ENCODE peak calls at places on chromosome 18, in five cellular contexts. N is cardiac fibroblast, W is bronchial epithelial cell, D is activated B cell treated with CpG ODN at 0.5 μM for 24 hours, G is thyroid gland. H is an unnamed sample.

GRCh38 chr18:41372266-41372665 is 582.8 kb upstream of the PIK3C3 start:
- DNase-seq in N (no peak), W (no peak), D (no peak), G (no peak), H (no peak)

GRCh38 chr18:58541137-58541788 is 87.6 kb downstream of the ALPK2 start:
- DNase-seq in N (peak; percentile 44), W (peak; percentile 43), D (no peak), G (no peak), H (no peak)

GRCh38 chr18:68837665-68838390 is 39.9 kb downstream of the CCDC102B start:
- DNase-seq in N (peak; percentile 69), W (no peak), D (no peak), G (no peak), H (no peak)

GRCh38 chr18:7974200-7974874 is 407.2 kb downstream of the PTPRM start:
- DNase-seq in N (no peak), W (no peak), D (no peak), G (no peak), H (no peak)

GRCh38 chr18:32549248-32549842 is 78.7 kb upstream of the GAREM1 start:
- DNase-seq in N (peak; percentile 65), W (peak; percentile 48), D (no peak), G (peak; percentile 60), H (peak; percentile 29)

GRCh38 chr18:21453512-21453862 is 147.0 kb downstream of the ESCO1 start:
- DNase-seq in N (no peak), W (no peak), D (no peak), G (no peak), H (no peak)

GRCh38 chr18:3012306-3012919 is 531 bp downstream of the LPIN2 start:
- DNase-seq in N (peak; percentile 32), W (no peak), D (no peak), G (peak; percentile 39), H (peak; percentile 51)

GRCh38 chr18:7813131-7813530 is 246.0 kb downstream of the PTPRM start:
- DNase-seq in N (no peak), W (no peak), D (no peak), G (no peak), H (no peak)

GRCh38 chr18:58285731-58286130 is 241.7 kb downstream of the NEDD4L start:
- DNase-seq in N (no peak), W (peak; percentile 71), D (no peak), G (no peak), H (no peak)

GRCh38 chr18:23498062-23498582 is 5.2 kb upstream of the RMC1 start:
- DNase-seq in N (no peak), W (no peak), D (no peak), G (no peak), H (no peak)

GRCh38 chr18:3388980-3389379 is 61.0 kb upstream of the TGIF1 start:
- DNase-seq in N (no peak), W (peak; percentile 73), D (no peak), G (no peak), H (no peak)

GRCh38 chr18:45617284-45617683 is 2.0 kb downstream of the SLC14A2 start:
- DNase-seq in N (peak; percentile 89), W (peak; percentile 91), D (no peak), G (peak; percentile 85), H (no peak)

GRCh38 chr18:66168834-66169233 is 418.0 kb downstream of the CDH7 start:
- DNase-seq in N (no peak), W (no peak), D (no peak), G (no peak), H (no peak)

GRCh38 chr18:44819944-44820510 is 139.3 kb downstream of the SETBP1 start:
- DNase-seq in N (no peak), W (no peak), D (no peak), G (peak; percentile 77), H (no peak)

GRCh38 chr18:68638613-68639012 is 76.3 kb downstream of the TMX3 start:
- DNase-seq in N (no peak), W (no peak), D (no peak), G (no peak), H (no peak)

GRCh38 chr18:9708057-9708881 is at the start of gene RAB31:
- DNase-seq in N (peak; percentile 69), W (no peak), D (peak; percentile 61), G (peak; percentile 86), H (peak; percentile 25)

GRCh38 chr18:66616523-66616983 is 12.7 kb upstream of the CDH19 start:
- DNase-seq in N (peak; percentile 35), W (peak; percentile 29), D (no peak), G (no peak), H (no peak)

GRCh38 chr18:44507729-44508325 is 172.9 kb upstream of the SETBP1 start:
- DNase-seq in N (peak; percentile 14), W (no peak), D (peak; percentile 26), G (peak; percentile 20), H (no peak)

GRCh38 chr18:37389684-37390368 is 175.8 kb downstream of the CELF4 start:
- DNase-seq in N (no peak), W (no peak), D (no peak), G (no peak), H (no peak)

GRCh38 chr18:32373995-32374394 is 96.7 kb downstream of the GAREM1 start:
- DNase-seq in N (peak; percentile 73), W (peak; percentile 77), D (no peak), G (peak; percentile 12), H (no peak)

GRCh38 chr18:44536041-44536440 is 144.6 kb upstream of the SETBP1 start:
- DNase-seq in N (peak; percentile 62), W (peak; percentile 71), D (no peak), G (no peak), H (no peak)

GRCh38 chr18:79506191-79507075 is 110.7 kb downstream of the NFATC1 start:
- DNase-seq in N (peak; percentile 50), W (no peak), D (peak; percentile 44), G (peak; percentile 81), H (no peak)

GRCh38 chr18:30967701-30968100 is 74.8 kb downstream of the DSC3 start:
- DNase-seq in N (no peak), W (peak; percentile 84), D (no peak), G (no peak), H (no peak)

GRCh38 chr18:11859903-11860407 is 8.7 kb downstream of the CHMP1B start:
- DNase-seq in N (peak; percentile 95), W (peak; percentile 99), D (no peak), G (peak; percentile 48), H (no peak)

GRCh38 chr18:75060185-75060584 is 148.8 kb downstream of the PTGR3 start:
- DNase-seq in N (no peak), W (no peak), D (no peak), G (no peak), H (no peak)

GRCh38 chr18:23835076-23835475 is 145.8 kb downstream of the LAMA3 start:
- DNase-seq in N (peak; percentile 35), W (peak; percentile 22), D (no peak), G (no peak), H (no peak)

GRCh38 chr18:62625019-62625418 is 90.3 kb upstream of the PHLPP1 start:
- DNase-seq in N (peak; percentile 20), W (no peak), D (no peak), G (no peak), H (no peak)

GRCh38 chr18:54958711-54959625 is at the start of gene CCDC68:
- DNase-seq in N (peak; percentile 48), W (peak; percentile 23), D (no peak), G (peak; percentile 65), H (no peak)

GRCh38 chr18:22536558-22536957 is 118.8 kb upstream of the CTAGE1 start:
- DNase-seq in N (no peak), W (no peak), D (no peak), G (no peak), H (no peak)

GRCh38 chr18:45050712-45051639 is 370.3 kb downstream of the SETBP1 start:
- DNase-seq in N (peak; percentile 81), W (peak; percentile 88), D (no peak), G (no peak), H (no peak)

GRCh38 chr18:32661486-32662299 is 111.1 kb downstream of the KLHL14 start:
- DNase-seq in N (no peak), W (peak; percentile 91), D (no peak), G (no peak), H (no peak)

GRCh38 chr18:52311331-52311730 is 28.7 kb upstream of the DCC start:
- DNase-seq in N (no peak), W (peak; percentile 79), D (no peak), G (no peak), H (no peak)

GRCh38 chr18:35347991-35348390 is 3.8 kb upstream of the ZNF24 start:
- DNase-seq in N (no peak), W (no peak), D (no peak), G (no peak), H (no peak)

GRCh38 chr18:35355140-35355618 is 11.0 kb upstream of the ZNF24 start:
- DNase-seq in N (peak; percentile 88), W (peak; percentile 81), D (no peak), G (peak; percentile 82), H (peak; percentile 31)

GRCh38 chr18:35352283-35352682 is 8.1 kb upstream of the ZNF24 start:
- DNase-seq in N (no peak), W (no peak), D (no peak), G (no peak), H (no peak)

GRCh38 chr18:35352778-35353177 is 8.6 kb upstream of the ZNF24 start:
- DNase-seq in N (no peak), W (no peak), D (no peak), G (no peak), H (no peak)
- TF ChIP-seq CTCF in N (no peak), W (no peak), D (no peak), G (no peak), H (no peak)

GRCh38 chr18:13302611-13303267 is 84.2 kb downstream of the LDLRAD4 start:
- DNase-seq in N (no peak), W (no peak), D (no peak), G (no peak), H (no peak)
- TF ChIP-seq CTCF in N (no peak), W (no peak), D (no peak), G (no peak), H (no peak)

GRCh38 chr18:77207540-77207939 is 42.1 kb upstream of the GALR1 start:
- DNase-seq in N (peak; percentile 82), W (peak; percentile 36), D (no peak), G (peak; percentile 91), H (no peak)
- TF ChIP-seq CTCF in N (peak; percentile 77), W (peak; percentile 51), D (no peak), G (peak; percentile 38), H (peak; percentile 49)

GRCh38 chr18:48337053-48337452 is 72.1 kb downstream of the ZBTB7C start:
- DNase-seq in N (no peak), W (no peak), D (no peak), G (no peak), H (no peak)

GRCh38 chr18:48335829-48336228 is 73.4 kb downstream of the ZBTB7C start:
- DNase-seq in N (no peak), W (no peak), D (no peak), G (peak; percentile 62), H (no peak)

GRCh38 chr18:48334845-48335244 is 74.3 kb downstream of the ZBTB7C start:
- DNase-seq in N (no peak), W (no peak), D (no peak), G (no peak), H (no peak)

GRCh38 chr18:48338915-48339314 is 70.3 kb downstream of the ZBTB7C start:
- DNase-seq in N (no peak), W (no peak), D (no peak), G (no peak), H (no peak)

DNA sequence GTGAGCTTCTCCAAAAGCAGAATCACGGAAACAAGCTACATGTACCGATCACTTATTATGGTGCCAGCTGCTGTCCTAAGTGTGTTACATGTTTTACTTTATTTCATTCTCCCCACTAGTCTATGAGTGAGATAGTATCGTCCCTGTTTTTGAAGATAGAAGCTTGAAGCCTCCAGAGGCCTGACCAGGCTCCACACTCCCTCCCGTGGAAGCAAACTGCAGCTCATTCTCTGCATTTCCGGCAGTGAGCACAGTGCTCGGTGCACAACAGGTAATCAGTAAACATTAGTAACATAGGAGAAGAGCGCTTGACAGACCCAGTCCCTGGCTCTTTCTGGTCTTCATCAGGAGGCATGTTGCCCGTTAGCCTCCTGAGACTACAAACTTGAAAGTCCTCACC is 72.9 kb downstream of the ZBTB7C start:
- DNase-seq in N (peak; percentile 13), W (no peak), D (no peak), G (peak; percentile 46), H (no peak)
- TF ChIP-seq CTCF in N (peak; percentile 20), W (peak; percentile 48), D (no peak), G (peak; percentile 26), H (peak; percentile 11)